ENCODE peak calls at places on chromosomes 5 and 9, in seven cellular contexts. One of them, this sample, is unnamed.

GRCh38 chr9:129108083-129108804 is 2.3 kb downstream of the CRAT start:
- DNase-seq in H9: no peak
- DNase-seq in AG09309: no peak
- DNase-seq in GM10248: no peak
- DNase-seq in tibial nerve: no peak
- DNase-seq in fibroblast of mammary gland: no peak
- DNase-seq in choroid plexus epithelial cell: no peak
- DNase-seq in this sample: no peak

GRCh38 chr9:116124472-116125040 is 29.0 kb upstream of the PAPPA start:
- DNase-seq in H9: no peak
- DNase-seq in AG09309: no peak
- DNase-seq in GM10248: no peak
- DNase-seq in tibial nerve: no peak
- DNase-seq in fibroblast of mammary gland: peak
- DNase-seq in choroid plexus epithelial cell: peak
- DNase-seq in this sample: no peak

GRCh38 chr9:113361304-113362018 is 12.1 kb downstream of the BSPRY start:
- DNase-seq in H9: no peak
- DNase-seq in AG09309: peak
- DNase-seq in GM10248: no peak
- DNase-seq in tibial nerve: no peak
- DNase-seq in fibroblast of mammary gland: peak
- DNase-seq in choroid plexus epithelial cell: peak
- DNase-seq in this sample: no peak

GRCh38 chr5:91058575-91058974 is 324.5 kb downstream of the ARRDC3 start:
- DNase-seq in H9: no peak
- DNase-seq in AG09309: no peak
- DNase-seq in GM10248: no peak
- DNase-seq in tibial nerve: no peak
- DNase-seq in fibroblast of mammary gland: no peak
- DNase-seq in choroid plexus epithelial cell: no peak
- DNase-seq in this sample: no peak

GRCh38 chr9:84170521-84171141 is 169.9 kb downstream of the SLC28A3 start:
- DNase-seq in H9: peak
- DNase-seq in AG09309: peak
- DNase-seq in GM10248: no peak
- DNase-seq in tibial nerve: peak
- DNase-seq in fibroblast of mammary gland: peak
- DNase-seq in choroid plexus epithelial cell: peak
- DNase-seq in this sample: peak

GRCh38 chr9:127603226-127603625 is 8.9 kb upstream of the STXBP1 start:
- DNase-seq in H9: no peak
- DNase-seq in AG09309: no peak
- DNase-seq in GM10248: no peak
- DNase-seq in tibial nerve: no peak
- DNase-seq in fibroblast of mammary gland: no peak
- DNase-seq in choroid plexus epithelial cell: no peak
- DNase-seq in this sample: no peak

GRCh38 chr5:144121577-144121976 is 48.9 kb downstream of the YIPF5 start:
- DNase-seq in H9: no peak
- DNase-seq in AG09309: no peak
- DNase-seq in GM10248: no peak
- DNase-seq in tibial nerve: no peak
- DNase-seq in fibroblast of mammary gland: peak
- DNase-seq in choroid plexus epithelial cell: no peak
- DNase-seq in this sample: no peak

GRCh38 chr9:97740848-97741821 is 44.0 kb upstream of the XPA start:
- DNase-seq in H9: peak
- DNase-seq in AG09309: no peak
- DNase-seq in GM10248: peak
- DNase-seq in tibial nerve: peak
- DNase-seq in fibroblast of mammary gland: peak
- DNase-seq in choroid plexus epithelial cell: peak
- DNase-seq in this sample: peak

GRCh38 chr9:14831661-14832060 is 78.6 kb downstream of the FREM1 start:
- DNase-seq in H9: no peak
- DNase-seq in AG09309: no peak
- DNase-seq in GM10248: no peak
- DNase-seq in tibial nerve: no peak
- DNase-seq in fibroblast of mammary gland: no peak
- DNase-seq in choroid plexus epithelial cell: no peak
- DNase-seq in this sample: no peak

GRCh38 chr5:80408475-80408875 is 611 bp downstream of the ZFYVE16 start:
- DNase-seq in H9: peak
- DNase-seq in AG09309: no peak
- DNase-seq in GM10248: peak
- DNase-seq in tibial nerve: no peak
- DNase-seq in fibroblast of mammary gland: peak
- DNase-seq in choroid plexus epithelial cell: peak
- DNase-seq in this sample: peak

GRCh38 chr9:124869466-124869985 is 7.6 kb downstream of the ARPC5L start:
- DNase-seq in H9: no peak
- DNase-seq in AG09309: no peak
- DNase-seq in GM10248: no peak
- DNase-seq in tibial nerve: no peak
- DNase-seq in fibroblast of mammary gland: no peak
- DNase-seq in choroid plexus epithelial cell: no peak
- DNase-seq in this sample: no peak

GRCh38 chr9:131020388-131020787 is 11.4 kb downstream of the LAMC3 start:
- DNase-seq in H9: no peak
- DNase-seq in AG09309: peak
- DNase-seq in GM10248: no peak
- DNase-seq in tibial nerve: no peak
- DNase-seq in fibroblast of mammary gland: peak
- DNase-seq in choroid plexus epithelial cell: peak
- DNase-seq in this sample: no peak

GRCh38 chr9:88777498-88778312 is 213.6 kb upstream of the S1PR3 start:
- DNase-seq in H9: no peak
- DNase-seq in AG09309: no peak
- DNase-seq in GM10248: no peak
- DNase-seq in tibial nerve: no peak
- DNase-seq in fibroblast of mammary gland: peak
- DNase-seq in choroid plexus epithelial cell: peak
- DNase-seq in this sample: no peak

GRCh38 chr5:98463222-98463621 is 310.2 kb upstream of the RGMB start:
- DNase-seq in H9: no peak
- DNase-seq in AG09309: no peak
- DNase-seq in GM10248: no peak
- DNase-seq in tibial nerve: no peak
- DNase-seq in fibroblast of mammary gland: no peak
- DNase-seq in choroid plexus epithelial cell: no peak
- DNase-seq in this sample: no peak

GRCh38 chr5:138829341-138829740 is 45.8 kb downstream of the LRRTM2 start:
- DNase-seq in H9: no peak
- DNase-seq in AG09309: peak
- DNase-seq in GM10248: no peak
- DNase-seq in tibial nerve: no peak
- DNase-seq in fibroblast of mammary gland: peak
- DNase-seq in choroid plexus epithelial cell: no peak
- DNase-seq in this sample: no peak

GRCh38 chr5:73119492-73120157 is 750 bp upstream of the TMEM171 start:
- DNase-seq in H9: peak
- DNase-seq in AG09309: no peak
- DNase-seq in GM10248: no peak
- DNase-seq in tibial nerve: no peak
- DNase-seq in fibroblast of mammary gland: peak
- DNase-seq in choroid plexus epithelial cell: peak
- DNase-seq in this sample: no peak

GRCh38 chr5:174717826-174718455 is 6.4 kb upstream of the MSX2 start:
- DNase-seq in H9: no peak
- DNase-seq in AG09309: no peak
- DNase-seq in GM10248: no peak
- DNase-seq in tibial nerve: no peak
- DNase-seq in fibroblast of mammary gland: no peak
- DNase-seq in choroid plexus epithelial cell: no peak
- DNase-seq in this sample: no peak

GRCh38 chr5:173823721-173824567 is 64.2 kb upstream of the CPEB4 start:
- DNase-seq in H9: no peak
- DNase-seq in AG09309: peak
- DNase-seq in GM10248: no peak
- DNase-seq in tibial nerve: no peak
- DNase-seq in fibroblast of mammary gland: peak
- DNase-seq in choroid plexus epithelial cell: peak
- DNase-seq in this sample: peak

GRCh38 chr5:153629027-153629426 is 138.6 kb downstream of the GRIA1 start:
- DNase-seq in H9: peak
- DNase-seq in AG09309: peak
- DNase-seq in GM10248: no peak
- DNase-seq in tibial nerve: no peak
- DNase-seq in fibroblast of mammary gland: peak
- DNase-seq in choroid plexus epithelial cell: peak
- DNase-seq in this sample: peak

GRCh38 chr5:14560091-14560595 is 21.4 kb upstream of the OTULINL start:
- DNase-seq in H9: no peak
- DNase-seq in AG09309: no peak
- DNase-seq in GM10248: no peak
- DNase-seq in tibial nerve: no peak
- DNase-seq in fibroblast of mammary gland: no peak
- DNase-seq in choroid plexus epithelial cell: no peak
- DNase-seq in this sample: no peak

GRCh38 chr9:83474631-83475030 is 63.6 kb downstream of the FRMD3 start:
- DNase-seq in H9: no peak
- DNase-seq in AG09309: no peak
- DNase-seq in GM10248: no peak
- DNase-seq in tibial nerve: no peak
- DNase-seq in fibroblast of mammary gland: no peak
- DNase-seq in choroid plexus epithelial cell: no peak
- DNase-seq in this sample: no peak

DNA sequence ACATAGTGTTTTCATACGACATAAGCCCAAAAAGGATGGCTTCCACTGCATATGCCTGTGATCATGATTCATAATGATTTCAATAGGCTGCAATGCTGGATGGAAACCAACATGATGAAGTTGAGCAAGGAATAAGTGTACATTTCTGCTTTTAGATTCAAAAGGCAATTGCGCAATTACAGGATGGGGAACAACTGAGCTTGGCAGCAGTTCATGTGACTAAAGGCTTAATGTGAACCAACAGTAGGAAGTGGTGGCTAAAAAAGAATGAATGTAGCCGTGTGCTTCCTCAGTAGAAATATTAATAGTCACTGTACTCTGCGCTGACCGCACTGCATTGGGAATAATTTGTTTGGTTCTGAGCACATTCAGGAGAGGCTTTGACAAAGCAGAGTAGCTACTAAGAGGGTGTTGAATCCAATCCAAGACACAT is 51.2 kb downstream of the SLC1A3 start:
- DNase-seq in H9: no peak
- DNase-seq in AG09309: peak
- DNase-seq in GM10248: no peak
- DNase-seq in tibial nerve: peak
- DNase-seq in fibroblast of mammary gland: peak
- DNase-seq in choroid plexus epithelial cell: peak
- DNase-seq in this sample: peak
- TF ChIP-seq CTCF in H9: no peak
- TF ChIP-seq CTCF in AG09309: no peak
- TF ChIP-seq CTCF in GM10248: no peak
- TF ChIP-seq CTCF in tibial nerve: no peak
- TF ChIP-seq CTCF in fibroblast of mammary gland: no peak
- TF ChIP-seq CTCF in choroid plexus epithelial cell: no peak
- TF ChIP-seq CTCF in this sample: no peak

GRCh38 chr5:178198706-178199105 is 5.6 kb upstream of the HNRNPAB start:
- DNase-seq in H9: no peak
- DNase-seq in AG09309: no peak
- DNase-seq in GM10248: no peak
- DNase-seq in tibial nerve: no peak
- DNase-seq in fibroblast of mammary gland: no peak
- DNase-seq in choroid plexus epithelial cell: no peak
- DNase-seq in this sample: no peak

GRCh38 chr5:178199581-178200434 is 4.5 kb upstream of the HNRNPAB start:
- DNase-seq in H9: no peak
- DNase-seq in AG09309: no peak
- DNase-seq in GM10248: peak
- DNase-seq in tibial nerve: no peak
- DNase-seq in fibroblast of mammary gland: no peak
- DNase-seq in choroid plexus epithelial cell: no peak
- DNase-seq in this sample: no peak

GRCh38 chr5:178194026-178194425 is 6.9 kb upstream of the GMCL2 start:
- DNase-seq in H9: no peak
- DNase-seq in AG09309: no peak
- DNase-seq in GM10248: no peak
- DNase-seq in tibial nerve: no peak
- DNase-seq in fibroblast of mammary gland: no peak
- DNase-seq in choroid plexus epithelial cell: no peak
- DNase-seq in this sample: no peak

GRCh38 chr5:178196413-178196812 is 7.9 kb upstream of the HNRNPAB start:
- DNase-seq in H9: no peak
- DNase-seq in AG09309: no peak
- DNase-seq in GM10248: no peak
- DNase-seq in tibial nerve: no peak
- DNase-seq in fibroblast of mammary gland: no peak
- DNase-seq in choroid plexus epithelial cell: peak
- DNase-seq in this sample: no peak

GRCh38 chr5:178196986-178197385 is 7.3 kb upstream of the HNRNPAB start:
- DNase-seq in H9: no peak
- DNase-seq in AG09309: no peak
- DNase-seq in GM10248: peak
- DNase-seq in tibial nerve: no peak
- DNase-seq in fibroblast of mammary gland: no peak
- DNase-seq in choroid plexus epithelial cell: no peak
- DNase-seq in this sample: no peak
- TF ChIP-seq CTCF in H9: peak
- TF ChIP-seq CTCF in AG09309: peak
- TF ChIP-seq CTCF in GM10248: no peak
- TF ChIP-seq CTCF in tibial nerve: no peak
- TF ChIP-seq CTCF in fibroblast of mammary gland: peak
- TF ChIP-seq CTCF in choroid plexus epithelial cell: peak
- TF ChIP-seq CTCF in this sample: no peak

DNA sequence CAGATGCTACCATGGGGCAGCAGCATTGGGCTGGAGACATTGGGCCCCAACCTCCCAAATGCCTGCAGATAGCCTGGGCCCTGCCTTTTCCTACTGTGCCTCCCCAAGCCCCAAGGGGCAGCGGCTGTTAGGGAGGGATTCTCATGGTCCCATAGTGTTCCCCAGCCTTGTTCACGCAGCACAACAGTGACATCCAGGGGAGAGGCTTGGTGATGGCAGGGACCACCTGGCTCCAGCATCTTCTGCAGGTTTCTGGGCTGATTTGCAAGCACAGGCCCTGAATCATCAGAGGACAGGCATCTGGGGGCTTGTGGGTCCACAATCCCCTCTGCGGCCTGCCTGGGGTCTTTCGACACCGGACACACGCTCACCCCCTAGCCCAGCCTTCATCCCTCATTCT is 354.6 kb downstream of the SLIT3 start:
- DNase-seq in H9: peak
- DNase-seq in AG09309: no peak
- DNase-seq in GM10248: no peak
- DNase-seq in tibial nerve: no peak
- DNase-seq in fibroblast of mammary gland: no peak
- DNase-seq in choroid plexus epithelial cell: peak
- DNase-seq in this sample: no peak
- TF ChIP-seq CTCF in H9: peak
- TF ChIP-seq CTCF in AG09309: peak
- TF ChIP-seq CTCF in GM10248: no peak
- TF ChIP-seq CTCF in tibial nerve: no peak
- TF ChIP-seq CTCF in fibroblast of mammary gland: peak
- TF ChIP-seq CTCF in choroid plexus epithelial cell: peak
- TF ChIP-seq CTCF in this sample: peak

DNA sequence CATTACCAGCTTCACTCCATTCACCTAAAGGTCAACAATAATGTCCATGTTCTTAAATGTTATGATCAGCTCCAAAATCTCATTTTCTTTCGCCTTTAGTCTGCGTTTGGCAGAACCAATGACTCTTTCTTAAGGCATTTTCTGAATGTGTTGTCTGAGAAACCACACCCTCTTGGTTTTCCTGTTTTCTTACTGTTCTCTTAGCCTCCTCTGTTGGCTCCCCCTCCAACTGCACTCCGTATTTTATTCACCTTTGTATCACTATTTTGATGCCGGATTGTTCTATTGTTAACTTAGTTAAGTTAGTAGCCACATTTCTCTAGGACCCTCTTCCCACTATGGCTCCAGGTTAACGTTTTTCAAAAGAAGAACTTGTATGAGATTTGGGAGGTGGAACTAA is 185.6 kb downstream of the DMAC1 start:
- DNase-seq in H9: no peak
- DNase-seq in AG09309: no peak
- DNase-seq in GM10248: no peak
- DNase-seq in tibial nerve: no peak
- DNase-seq in fibroblast of mammary gland: no peak
- DNase-seq in choroid plexus epithelial cell: no peak
- DNase-seq in this sample: no peak
- TF ChIP-seq CTCF in H9: no peak
- TF ChIP-seq CTCF in AG09309: no peak
- TF ChIP-seq CTCF in GM10248: no peak
- TF ChIP-seq CTCF in tibial nerve: no peak
- TF ChIP-seq CTCF in fibroblast of mammary gland: no peak
- TF ChIP-seq CTCF in choroid plexus epithelial cell: no peak
- TF ChIP-seq CTCF in this sample: peak

This sample was measured in astrocyte of the cerebellum.